ENCODE peak calls at places on chromosome 13, in nine cellular contexts. N is cardiac muscle cell; A is fibroblast of villous mesenchyme; U is astrocyte of the spinal cord; W is right cardiac atrium; X is HFF-Myc; J is kidney epithelial cell; B is CD8-positive, alpha-beta T cell; I is aorta. K is an unnamed sample.

GRCh38 chr13:33328691-33329090 is 43.1 kb upstream of the STARD13 start:
- DNase-seq in N (no peak), U (no peak), I (no peak), X (no peak), B (no peak), J (no peak), W (no peak), A (no peak), K (peak; percentile 75)

GRCh38 chr13:33313504-33313903 is 27.9 kb upstream of the STARD13 start:
- DNase-seq in A (no peak), U (no peak), X (no peak), J (no peak), I (no peak), W (no peak), N (no peak), B (no peak), K (no peak)

GRCh38 chr13:35210234-35210633 is 266.3 kb downstream of the MAB21L1 start:
- DNase-seq in B (no peak), X (no peak), I (no peak), W (no peak), J (no peak), U (peak; percentile 10), N (peak; percentile 30), A (peak; percentile 1), K (peak; percentile 50)

GRCh38 chr13:28626266-28626665 is 32.7 kb upstream of the POMP start:
- DNase-seq in A (no peak), B (no peak), X (no peak), J (no peak), U (no peak), W (no peak), N (no peak), I (no peak), K (no peak)

GRCh38 chr13:78197231-78197630 is 278.6 kb upstream of the EDNRB start:
- DNase-seq in B (no peak), X (no peak), N (no peak), U (no peak), A (no peak), W (no peak), J (no peak), I (no peak), K (no peak)

GRCh38 chr13:113852536-113853517 is 11.0 kb downstream of the GAS6 start:
- DNase-seq in U (no peak), B (no peak), J (no peak), A (no peak), W (no peak), N (no peak), X (no peak), I (peak; percentile 67), K (no peak)

GRCh38 chr13:93771229-93771628 is 544.6 kb downstream of the GPC6 start:
- DNase-seq in J (no peak), A (no peak), U (no peak), N (no peak), W (no peak), B (no peak), X (no peak), I (no peak), K (no peak)

GRCh38 chr13:29577135-29578051 is 18.1 kb downstream of the SLC7A1 start:
- DNase-seq in B (no peak), N (no peak), X (no peak), I (no peak), U (no peak), A (no peak), W (no peak), J (no peak), K (no peak)

GRCh38 chr13:42969558-42970172 is 22.4 kb downstream of the EPSTI1 start:
- DNase-seq in A (peak; percentile 85), I (peak; percentile 93), B (peak; percentile 65), X (peak; percentile 33), N (peak; percentile 84), W (peak; percentile 79), U (peak; percentile 64), J (no peak), K (peak; percentile 76)

GRCh38 chr13:48318014-48318713 is 14.6 kb downstream of the RB1 start:
- DNase-seq in A (no peak), X (no peak), B (no peak), W (peak; percentile 37), N (no peak), U (no peak), I (no peak), J (no peak), K (no peak)

GRCh38 chr13:48318714-48319457 is 15.3 kb downstream of the RB1 start:
- DNase-seq in A (no peak), X (no peak), U (no peak), N (peak; percentile 20), B (no peak), W (peak; percentile 46), J (no peak), I (no peak), K (no peak)

GRCh38 chr13:48320396-48320790 is 16.8 kb downstream of the RB1 start:
- DNase-seq in A (no peak), X (no peak), J (no peak), I (no peak), B (no peak), N (no peak), W (no peak), U (no peak), K (no peak)

GRCh38 chr13:48320906-48321510 is 17.5 kb downstream of the RB1 start:
- DNase-seq in A (no peak), U (no peak), N (no peak), B (no peak), I (no peak), J (no peak), X (no peak), W (no peak), K (no peak)

DNA sequence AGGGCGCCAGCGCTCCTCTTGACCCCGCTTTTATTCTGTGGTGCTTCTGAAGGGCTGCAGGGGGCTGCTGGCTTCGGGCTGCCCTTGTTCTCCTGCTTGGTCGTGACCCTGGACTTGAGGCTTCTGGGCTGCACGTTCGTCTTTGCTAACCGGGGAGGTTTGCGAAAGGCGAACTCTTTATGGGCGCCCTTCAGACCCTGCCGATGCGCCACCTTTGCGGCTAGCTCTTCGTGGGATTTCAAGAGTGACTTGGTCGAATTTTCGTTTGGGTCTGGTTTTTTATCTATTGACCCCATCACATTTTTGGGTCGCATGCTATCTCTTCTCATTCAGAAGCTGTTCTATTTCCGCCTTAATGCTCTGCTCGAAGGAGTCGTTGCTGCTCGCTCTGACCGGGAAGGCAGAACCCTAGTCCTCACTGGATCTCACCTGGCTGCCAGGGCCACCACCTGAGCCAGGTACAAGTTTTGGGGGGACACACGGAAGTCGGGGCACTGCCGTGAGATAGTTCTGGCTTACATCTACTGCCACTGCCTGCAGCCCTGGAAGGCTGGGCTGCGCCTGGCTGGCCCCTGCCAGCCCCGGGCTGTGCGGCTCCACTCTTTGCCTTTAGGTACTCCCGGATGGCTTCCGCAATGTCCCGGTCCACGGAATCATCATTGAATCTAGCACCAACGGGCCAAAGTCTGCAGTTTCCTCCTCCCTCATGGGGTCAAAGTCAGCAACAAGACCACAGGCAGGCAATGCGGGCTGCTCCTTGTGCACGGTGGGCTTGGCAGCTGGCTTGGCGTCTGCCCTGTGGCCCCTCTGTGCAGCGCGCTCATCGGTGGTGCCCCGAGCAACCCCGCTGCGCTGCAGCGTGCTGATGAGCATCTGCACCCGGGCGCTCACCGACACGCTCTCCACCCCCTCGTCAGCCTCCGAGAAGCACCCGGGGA is 16.2 kb downstream of the RB1 start:
- DNase-seq in U (no peak), B (no peak), A (no peak), I (no peak), W (no peak), J (no peak), N (no peak), X (no peak), K (no peak)
- H3K4me3 ChIP-seq in U (no peak overlapping the region), B (peak overlapping the region; percentile 26), A (no peak overlapping the region), I (no peak overlapping the region), W (no peak overlapping the region), J (no peak overlapping the region), N (no peak overlapping the region), X (no peak overlapping the region), K (peak overlapping the region; percentile 63)

GRCh38 chr13:51614350-51614786 is 30.1 kb downstream of the WDFY2 start:
- DNase-seq in A (peak; percentile 18), B (peak; percentile 5), I (no peak), U (no peak), W (no peak), J (no peak), N (no peak), X (no peak), K (no peak)
- H3K4me3 ChIP-seq in A (no peak overlapping the region), B (peak overlapping the region; percentile 26), I (no peak overlapping the region), U (no peak overlapping the region), W (no peak overlapping the region), J (no peak overlapping the region), N (no peak overlapping the region), X (no peak overlapping the region), K (peak overlapping the region; percentile 75)

GRCh38 chr13:20127263-20127562 is 33.6 kb downstream of the GJA3 start:
- DNase-seq in U (no peak), I (no peak), W (no peak), X (no peak), B (no peak), A (no peak), N (peak; percentile 45), J (no peak), K (no peak)
- H3K4me3 ChIP-seq in U (peak overlapping the region; percentile 42), I (no peak overlapping the region), W (peak overlapping the region; percentile 40), X (peak overlapping the region; percentile 40), B (peak overlapping the region; percentile 59), A (peak overlapping the region; percentile 58), N (peak overlapping the region; percentile 14), J (no peak overlapping the region), K (peak overlapping the region; percentile 80)

GRCh38 chr13:30647420-30647819 is 29.7 kb downstream of the USPL1 start:
- DNase-seq in I (no peak), U (no peak), A (no peak), N (no peak), J (no peak), W (no peak), B (no peak), X (no peak), K (no peak)
- H3K4me3 ChIP-seq in I (no peak overlapping the region), U (no peak overlapping the region), A (no peak overlapping the region), N (no peak overlapping the region), J (no peak overlapping the region), W (no peak overlapping the region), B (no peak overlapping the region), X (no peak overlapping the region), K (no peak overlapping the region)

K was measured in adipocyte.